ENCODE peak calls at places on chromosomes 6 and 20, in five cellular contexts. S is IMR-90, K is BJ, C is lung, O is neural progenitor cell. G is an unnamed sample.

GRCh38 chr20:3398681-3399252 is 8.7 kb downstream of the DNAAF9 start:
- DNase-seq in S (peak), K (no peak), C (no peak), O (no peak), G (no peak)

GRCh38 chr6:5486214-5486613 is 224.9 kb downstream of the FARS2 start:
- DNase-seq in S (no peak), K (no peak), C (no peak), O (no peak), G (no peak)

GRCh38 chr6:167571550-167571949 is 246.7 kb downstream of the TTLL2 start:
- DNase-seq in S (no peak), K (no peak), C (no peak), O (no peak), G (no peak)

GRCh38 chr6:134216304-134217029 is 101.4 kb downstream of the SGK1 start:
- DNase-seq in S (no peak), K (no peak), C (peak), O (no peak), G (no peak)

GRCh38 chr6:134437376-134437775 is 119.5 kb upstream of the SGK1 start:
- DNase-seq in S (peak), K (no peak), C (no peak), O (no peak), G (no peak)

GRCh38 chr6:142292191-142292924 is 9.4 kb upstream of the ADGRG6 start:
- DNase-seq in S (no peak), K (no peak), C (no peak), O (no peak), G (no peak)

GRCh38 chr20:12047838-12048432 is 130.2 kb downstream of the BTBD3 start:
- DNase-seq in S (peak), K (no peak), C (no peak), O (no peak), G (no peak)

GRCh38 chr6:37357860-37358259 is 4.1 kb downstream of the RNF8 start:
- DNase-seq in S (no peak), K (no peak), C (no peak), O (no peak), G (no peak)

GRCh38 chr6:167409689-167410088 is 84.8 kb downstream of the TTLL2 start:
- DNase-seq in S (no peak), K (no peak), C (no peak), O (no peak), G (no peak)

DNA sequence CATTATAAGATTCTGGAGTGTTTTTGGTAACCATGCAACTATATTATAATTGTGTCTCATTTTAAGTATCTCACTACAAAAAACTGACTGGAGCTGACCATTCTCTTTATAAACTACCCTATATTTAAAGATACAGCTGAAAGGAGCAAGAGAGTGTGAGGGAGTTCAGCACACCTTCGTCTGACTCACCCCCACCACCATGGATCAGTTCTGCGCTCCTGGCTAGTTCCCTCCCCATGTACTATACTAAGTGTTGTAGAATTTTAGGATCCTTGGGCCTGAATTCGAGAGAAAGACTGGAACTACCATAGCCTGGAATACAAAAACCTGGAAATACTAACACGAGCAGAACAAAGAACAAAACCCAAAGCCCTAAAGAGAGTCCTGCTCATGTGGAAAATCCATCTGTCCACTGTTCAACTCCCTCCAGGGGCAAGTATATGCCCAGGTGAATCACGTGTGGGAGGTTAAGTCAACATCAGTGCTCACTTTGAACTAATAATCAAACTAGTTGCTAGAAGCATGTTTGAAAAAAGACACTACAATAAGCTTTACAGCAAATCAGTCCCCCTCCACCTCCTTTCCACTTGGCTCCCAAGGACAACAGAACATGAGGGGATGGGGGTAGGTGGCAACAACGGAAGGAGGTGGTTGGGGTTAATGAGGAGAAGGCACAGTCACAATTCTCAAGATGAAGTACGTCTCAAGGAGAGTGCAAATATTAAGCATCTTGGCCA is 46.8 kb downstream of the ELOVL5 start:
- DNase-seq in S (no peak), K (no peak), C (no peak), O (no peak), G (no peak)
- H3K4me3 ChIP-seq in S (no peak), K (no peak), C (no peak), O (no peak), G (no peak)

GRCh38 chr6:26577720-26578072 is 19.1 kb upstream of the ABT1 start:
- DNase-seq in S (no peak), K (no peak), C (no peak), O (no peak), G (no peak)
- H3K4me3 ChIP-seq in S (peak), K (peak), C (no peak), O (peak), G (no peak)

GRCh38 chr6:32107447-32107846 is 1.7 kb downstream of the TNXB start:
- DNase-seq in S (no peak), K (no peak), C (no peak), O (no peak), G (no peak)
- H3K4me3 ChIP-seq in S (no peak), K (no peak), C (no peak), O (no peak), G (no peak)

DNA sequence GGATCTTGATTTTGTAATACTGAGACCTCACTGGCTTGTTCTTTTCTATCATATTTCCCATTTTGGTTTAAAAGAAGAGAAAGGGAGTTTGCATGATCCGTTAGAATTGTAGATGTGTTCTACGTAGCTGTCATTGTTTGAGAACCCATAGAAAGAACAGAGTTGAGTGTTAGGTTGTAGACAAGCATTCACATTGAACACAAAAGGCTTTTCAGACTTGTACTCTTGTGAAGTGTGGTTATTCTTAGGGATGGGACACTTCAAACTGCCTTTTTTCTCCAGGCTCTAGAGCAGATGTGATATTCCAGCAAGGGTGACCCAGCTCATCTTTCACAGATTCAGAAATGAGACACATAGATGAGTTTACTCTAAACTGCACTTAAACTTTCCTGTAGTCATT is 19.9 kb downstream of the FOXO3 start:
- DNase-seq in S (no peak), K (no peak), C (no peak), O (no peak), G (no peak)
- H3K4me3 ChIP-seq in S (peak), K (no peak), C (no peak), O (no peak), G (no peak)

GRCh38 chr6:17885889-17886576 is 101.4 kb downstream of the KIF13A start:
- DNase-seq in S (peak), K (no peak), C (no peak), O (no peak), G (no peak)

GRCh38 chr6:17886891-17887290 is 100.5 kb downstream of the KIF13A start:
- DNase-seq in S (peak), K (no peak), C (no peak), O (no peak), G (no peak)

GRCh38 chr6:17883665-17884500 is 103.6 kb downstream of the KIF13A start:
- DNase-seq in S (no peak), K (no peak), C (no peak), O (no peak), G (no peak)

GRCh38 chr6:17884501-17885039 is 102.9 kb downstream of the KIF13A start:
- DNase-seq in S (no peak), K (no peak), C (no peak), O (no peak), G (no peak)

DNA sequence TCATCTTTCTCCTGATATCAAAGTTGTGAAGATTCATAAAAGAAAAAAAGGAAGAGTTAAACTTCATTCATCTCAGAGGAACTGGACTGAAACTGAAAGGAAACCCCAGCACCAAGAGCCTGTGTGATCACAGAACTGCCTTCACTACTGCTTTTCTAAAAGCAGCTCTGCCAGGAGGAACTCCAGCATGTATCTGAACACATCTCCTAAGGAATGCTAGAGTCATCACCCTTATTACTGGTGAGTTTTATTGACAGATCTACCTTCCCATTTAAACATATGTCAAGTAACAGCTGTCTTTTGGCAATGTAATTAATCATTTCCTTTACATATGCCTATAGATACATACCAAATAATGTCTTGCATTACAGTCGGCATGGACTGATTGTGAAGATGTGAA is 102.4 kb downstream of the KIF13A start:
- DNase-seq in S (peak), K (no peak), C (no peak), O (no peak), G (no peak)
- H3K4me3 ChIP-seq in S (no peak), K (no peak), C (no peak), O (no peak), G (no peak)